ENCODE peak calls at places on chromosomes 7 and 10, in six cellular contexts. S is GM23338, L is A549, C is HCT116, I is K562, W is GM12878. Y is an unnamed sample.
A peak's percentile ranks its signal among the peaks of the same experiment; 100 is the strongest.

GRCh38 chr10:130580975-130581374 is 444.8 kb downstream of the GLRX3 start:
- DNase-seq in S (no peak), L (no peak), C (no peak), I (no peak), W (no peak), Y (no peak)

GRCh38 chr10:92848441-92849233 is at the start of gene EXOC6:
- DNase-seq in S (peak; percentile 85), L (peak; percentile 54), C (peak; percentile 71), I (peak; percentile 82), W (peak; percentile 20), Y (no peak)

GRCh38 chr7:152459724-152460251 is 24.0 kb upstream of the KMT2C start:
- DNase-seq in S (no peak), L (no peak), C (no peak), I (peak; percentile 21), W (no peak), Y (peak; percentile 71)

GRCh38 chr10:7401156-7401555 is 9.7 kb downstream of the SFMBT2 start:
- DNase-seq in S (no peak), L (no peak), C (no peak), I (no peak), W (no peak), Y (no peak)

GRCh38 chr7:12607134-12607533 is 36.6 kb downstream of the SCIN start:
- DNase-seq in S (no peak), L (no peak), C (no peak), I (no peak), W (no peak), Y (no peak)

GRCh38 chr7:31120800-31121513 is 68.8 kb downstream of the ADCYAP1R1 start:
- DNase-seq in S (no peak), L (no peak), C (no peak), I (no peak), W (no peak), Y (no peak)

GRCh38 chr10:11444531-11445228 is 166.8 kb downstream of the USP6NL start:
- DNase-seq in S (no peak), L (no peak), C (no peak), I (no peak), W (no peak), Y (no peak)

GRCh38 chr7:83415840-83416239 is 233.1 kb downstream of the SEMA3E start:
- DNase-seq in S (peak; percentile 71), L (no peak), C (no peak), I (no peak), W (no peak), Y (no peak)

GRCh38 chr7:77537595-77538185 is 595 bp downstream of the PTPN12 start:
- DNase-seq in S (peak; percentile 52), L (peak; percentile 49), C (no peak), I (peak; percentile 66), W (no peak), Y (peak; percentile 43)

GRCh38 chr7:1697499-1698125 is 27.5 kb downstream of the ELFN1 start:
- DNase-seq in S (no peak), L (no peak), C (no peak), I (no peak), W (no peak), Y (no peak)

GRCh38 chr10:125977206-125977605 is 80.8 kb downstream of the FANK1 start:
- DNase-seq in S (peak; percentile 73), L (no peak), C (peak; percentile 22), I (peak; percentile 7), W (no peak), Y (peak; percentile 6)

GRCh38 chr7:94787285-94787684 is 120.1 kb upstream of the PPP1R9A start:
- DNase-seq in S (no peak), L (no peak), C (no peak), I (no peak), W (no peak), Y (no peak)

GRCh38 chr7:104625956-104626355 is 297.6 kb downstream of the LHFPL3 start:
- DNase-seq in S (no peak), L (no peak), C (no peak), I (no peak), W (no peak), Y (no peak)

GRCh38 chr10:80567292-80567691 is 29.6 kb downstream of the SH2D4B start:
- DNase-seq in S (no peak), L (peak; percentile 22), C (no peak), I (peak; percentile 27), W (no peak), Y (no peak)

GRCh38 chr10:29784175-29784773 is 149.5 kb upstream of the SVIL start:
- DNase-seq in S (peak; percentile 88), L (peak; percentile 89), C (peak; percentile 73), I (no peak), W (no peak), Y (no peak)

DNA sequence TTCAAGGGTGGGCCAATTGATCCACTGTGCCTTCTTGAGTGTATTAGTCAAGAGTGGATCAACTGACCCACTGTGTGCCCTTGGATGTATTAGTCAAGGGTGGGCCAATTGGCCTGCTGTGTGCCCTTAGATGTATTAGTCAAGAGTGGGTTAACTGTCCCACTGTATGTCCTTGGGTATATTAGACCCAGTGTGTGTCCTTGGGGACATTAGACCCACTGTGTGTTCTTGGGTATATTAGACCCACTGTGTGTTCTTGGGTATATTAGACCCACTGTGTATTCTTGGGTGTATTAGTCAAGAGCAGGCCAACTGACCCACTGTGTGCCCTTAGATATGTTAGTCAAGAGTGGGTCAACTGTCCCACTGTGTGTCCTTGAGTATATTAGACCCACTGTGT is 601.8 kb downstream of the TYW1 start:
- DNase-seq in S (no peak), L (no peak), C (no peak), I (no peak), W (no peak), Y (no peak)
- H3K4me3 ChIP-seq in S (no peak overlapping the region), L (no peak overlapping the region), C (no peak overlapping the region), I (no peak overlapping the region), W (no peak overlapping the region), Y (no peak overlapping the region)

GRCh38 chr7:96327429-96327828 is 5.5 kb upstream of the SLC25A13 start:
- DNase-seq in S (no peak), L (no peak), C (no peak), I (no peak), W (no peak), Y (no peak)
- H3K27ac ChIP-seq in S (no peak overlapping the region), L (no peak overlapping the region), C (no peak overlapping the region), I (no peak overlapping the region), W (no peak overlapping the region), Y (peak overlapping the region; percentile 29)

DNA sequence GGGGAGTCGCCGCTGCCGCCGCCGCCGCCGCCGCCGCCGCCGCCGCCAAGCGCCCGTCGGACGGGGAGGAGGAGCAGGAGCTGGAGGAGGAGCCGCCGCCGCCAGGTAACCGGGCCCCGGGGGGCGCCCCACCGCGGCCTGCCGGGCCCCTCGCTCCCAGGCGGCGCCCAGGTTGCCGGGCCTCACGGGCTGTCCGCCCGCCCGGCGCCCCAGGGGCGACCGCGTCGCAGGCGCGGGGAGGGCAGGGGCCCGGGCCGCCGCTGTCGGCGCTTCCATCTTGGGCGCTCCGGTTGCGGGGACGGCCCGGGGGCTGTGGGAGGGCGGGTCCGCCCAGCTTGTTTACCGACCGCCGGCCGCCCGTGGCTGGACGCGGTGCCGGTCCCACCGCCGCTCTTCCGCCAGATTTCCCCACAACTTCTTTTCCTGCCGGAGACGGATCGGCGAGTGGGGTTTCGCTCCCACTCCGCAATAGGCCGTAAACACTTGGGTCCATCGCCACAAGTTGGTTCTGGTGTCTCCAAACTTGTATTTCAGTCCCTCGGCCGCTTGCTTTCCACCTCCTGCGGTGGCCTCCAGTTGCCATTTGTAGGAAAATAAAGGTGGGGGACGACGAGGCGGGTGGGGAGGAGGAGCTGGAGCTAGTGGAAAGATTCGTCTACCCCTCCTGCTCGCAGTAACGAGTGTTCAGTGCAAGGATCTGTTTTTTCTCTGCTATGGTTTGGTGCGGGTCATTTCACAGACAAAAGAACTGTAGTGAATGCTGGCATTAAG is 24.6 kb upstream of the ZRANB1 start:
- DNase-seq in S (peak; percentile 62), L (peak; percentile 51), C (no peak), I (peak; percentile 37), W (no peak), Y (peak; percentile 47)
- TF ChIP-seq REST in S (no peak), L (no peak), C (no peak), I (no peak), W (no peak), Y (no peak)

GRCh38 chr10:60732240-60733188 is 45.8 kb upstream of the CDK1 start:
- DNase-seq in S (peak; percentile 69), L (no peak), C (no peak), I (no peak), W (no peak), Y (peak; percentile 14)

GRCh38 chr10:60733189-60733815 is 45.0 kb upstream of the CDK1 start:
- DNase-seq in S (peak; percentile 88), L (peak; percentile 65), C (peak; percentile 39), I (peak; percentile 17), W (no peak), Y (no peak)

GRCh38 chr10:60729106-60729505 is 49.2 kb upstream of the CDK1 start:
- DNase-seq in S (no peak), L (no peak), C (no peak), I (no peak), W (no peak), Y (no peak)

GRCh38 chr10:60733826-60734225 is 44.5 kb upstream of the CDK1 start:
- DNase-seq in S (no peak), L (no peak), C (no peak), I (no peak), W (no peak), Y (no peak)

GRCh38 chr10:60731134-60731883 is 47.0 kb upstream of the CDK1 start:
- DNase-seq in S (no peak), L (no peak), C (no peak), I (no peak), W (peak; percentile 8), Y (no peak)
- H3K4me3 ChIP-seq in S (peak overlapping the region; percentile 63), L (no peak overlapping the region), C (no peak overlapping the region), I (no peak overlapping the region), W (peak overlapping the region; percentile 76), Y (no peak overlapping the region)